ENCODE peak calls at places on chromosomes 13 and 19, in four cellular contexts. F is lower leg skin, Z is right lobe of liver, J is esophagus muscularis mucosa. V is an unnamed sample.

GRCh38 chr19:58003153-58003828 is 671 bp upstream of the ZNF606 start:
- DNase-seq in F (no peak), Z (no peak), J (no peak), V (no peak)

GRCh38 chr19:43700368-43701015 is 15.4 kb upstream of the IRGC start:
- DNase-seq in F (peak; percentile 37), Z (no peak), J (peak; percentile 92), V (peak; percentile 14)

GRCh38 chr19:21474671-21475181 is 30.7 kb upstream of the ZNF429 start:
- DNase-seq in J (no peak), F (no peak), Z (peak; percentile 74), V (peak; percentile 88)

GRCh38 chr13:23715762-23716235 is 145.6 kb downstream of the TNFRSF19 start:
- DNase-seq in F (no peak), Z (no peak), J (no peak), V (peak; percentile 51)

GRCh38 chr19:30073152-30074000 is 131.3 kb downstream of the URI1 start:
- DNase-seq in F (peak; percentile 22), Z (peak; percentile 5), J (no peak), V (no peak)

GRCh38 chr13:44694842-44695241 is 118.7 kb upstream of the TSC22D1 start:
- DNase-seq in Z (no peak), J (no peak), F (no peak), V (no peak)

GRCh38 chr13:42548731-42549554 is 25.0 kb upstream of the TNFSF11 start:
- DNase-seq in J (peak; percentile 75), Z (no peak), F (peak; percentile 32), V (no peak)

GRCh38 chr13:100378533-100378932 is 210.1 kb downstream of the GGACT start:
- DNase-seq in F (no peak), Z (no peak), J (no peak), V (no peak)

GRCh38 chr13:100363874-100364273 is 224.7 kb downstream of the GGACT start:
- DNase-seq in Z (no peak), F (no peak), J (no peak), V (no peak)

GRCh38 chr13:76522083-76522755 is 364.0 kb downstream of the KCTD12 start:
- DNase-seq in J (no peak), F (no peak), Z (no peak), V (no peak)

GRCh38 chr13:98293103-98293502 is 116.0 kb upstream of the RNF113B start:
- DNase-seq in F (no peak), Z (no peak), J (no peak), V (peak; percentile 80)

GRCh38 chr13:98476106-98476505 is 100.8 kb downstream of the STK24 start:
- DNase-seq in J (no peak), F (no peak), Z (no peak), V (peak; percentile 52)

GRCh38 chr13:23921451-23921888 is 24.2 kb upstream of the C1QTNF9B start:
- DNase-seq in F (no peak), Z (no peak), J (no peak), V (no peak)

GRCh38 chr13:37476874-37477273 is 121.7 kb downstream of the POSTN start:
- DNase-seq in J (no peak), F (no peak), Z (no peak), V (no peak)

GRCh38 chr13:114212096-114212495 is 22.6 kb upstream of the CDC16 start:
- DNase-seq in F (no peak), J (no peak), Z (no peak), V (no peak)

GRCh38 chr13:102591988-102592781 is 4.6 kb upstream of the TPP2 start:
- DNase-seq in J (peak; percentile 94), F (peak; percentile 72), Z (peak; percentile 83), V (peak; percentile 64)

GRCh38 chr13:102598061-102598460 is 1.3 kb downstream of the TPP2 start:
- DNase-seq in J (no peak), Z (no peak), F (no peak), V (no peak)

GRCh38 chr13:102597029-102598015 is 536 bp downstream of the TPP2 start:
- DNase-seq in Z (peak; percentile 62), F (peak; percentile 22), J (no peak), V (no peak)

GRCh38 chr13:102599451-102600012 is 2.7 kb downstream of the TPP2 start:
- DNase-seq in Z (no peak), J (no peak), F (no peak), V (no peak)

GRCh38 chr13:102596147-102597028 is at the start of gene TPP2:
- DNase-seq in J (peak; percentile 99), Z (peak; percentile 99), F (peak; percentile 98), V (peak; percentile 99)
- TF ChIP-seq POLR2A in J (peak; percentile 45), Z (peak; percentile 89), F (no peak), V (peak; percentile 84)

GRCh38 chr19:10747271-10747670 is 29.4 kb downstream of the DNM2 start:
- DNase-seq in F (peak; percentile 44), J (no peak), Z (no peak), V (no peak)
- TF ChIP-seq POLR2A in F (no peak), J (no peak), Z (no peak), V (no peak)

DNA sequence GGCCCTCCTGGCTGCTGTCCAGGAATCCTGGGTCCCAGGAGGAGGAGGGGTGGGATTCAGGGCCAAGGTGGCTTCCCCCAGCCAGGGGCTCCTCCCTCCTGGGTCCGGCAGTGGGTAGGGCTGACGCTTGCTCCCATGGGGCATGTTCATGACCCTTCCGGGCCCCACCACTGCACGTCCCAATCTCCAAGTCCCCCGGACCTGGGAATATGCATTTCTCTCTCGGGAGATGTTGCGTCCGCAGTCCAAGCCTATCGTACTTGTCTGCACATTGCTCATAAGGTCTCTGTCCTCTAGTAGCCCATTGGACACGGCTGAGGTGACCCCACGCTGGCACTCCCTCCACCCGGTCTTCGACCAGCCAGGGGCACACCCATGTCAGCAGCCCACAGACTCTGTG is 192.3 kb downstream of the TEX29 start:
- DNase-seq in F (no peak), Z (peak; percentile 40), J (no peak), V (no peak)
- TF ChIP-seq POLR2A in F (no peak), Z (no peak), J (no peak), V (no peak)

DNA sequence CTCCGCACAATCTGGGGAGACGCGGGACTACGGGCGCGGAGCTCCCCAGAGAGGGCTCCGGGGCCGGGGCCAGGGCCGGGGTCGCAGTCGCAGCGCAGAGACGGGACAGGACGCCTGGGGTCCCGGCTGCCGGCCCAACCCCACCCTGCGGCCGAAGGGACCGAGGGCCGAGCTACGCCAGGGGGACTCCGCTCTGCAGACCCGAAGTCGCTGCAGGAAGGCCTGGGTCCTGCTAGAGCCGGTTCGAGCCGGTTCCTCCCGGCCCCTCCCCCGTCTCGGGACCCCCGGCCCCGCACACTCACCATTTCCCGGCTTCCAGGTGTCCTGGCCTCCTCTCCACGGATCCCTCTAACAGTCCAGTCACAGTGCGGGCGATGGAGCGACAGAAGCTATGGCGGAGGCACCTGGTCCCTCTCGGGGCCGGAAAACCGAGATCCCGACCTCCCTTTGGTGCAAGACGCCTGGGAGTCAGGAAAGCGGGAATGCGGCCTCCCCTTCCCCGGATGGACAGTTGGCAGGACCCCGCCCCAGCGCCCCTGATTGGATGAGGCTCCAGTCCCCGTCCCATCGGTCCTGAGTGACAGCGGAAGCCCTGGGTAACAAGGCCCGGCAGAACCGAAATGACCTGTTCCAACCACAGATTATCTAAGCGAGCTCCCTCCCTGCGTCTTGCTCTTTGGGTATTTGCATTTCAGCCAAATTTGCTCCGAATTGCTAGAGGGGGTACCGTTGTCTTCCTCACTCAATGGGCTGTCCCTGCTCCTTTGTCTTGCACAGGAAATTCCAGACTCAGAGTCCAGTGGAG is at the start of gene ZNF625:
- DNase-seq in J (peak; percentile 97), Z (peak; percentile 90), F (peak; percentile 85), V (peak; percentile 84)
- TF ChIP-seq POLR2A in J (no peak), Z (no peak), F (no peak), V (peak; percentile 70)

GRCh38 chr19:4053423-4054324 is 13.0 kb downstream of the ZBTB7A start:
- DNase-seq in Z (peak; percentile 55), J (no peak), F (no peak), V (no peak)
- TF ChIP-seq POLR2A in Z (no peak), J (no peak), F (no peak), V (no peak)

GRCh38 chr19:52943884-52944643 is 18.6 kb downstream of the ZNF816 start:
- DNase-seq in J (no peak), F (no peak), Z (no peak), V (no peak)

GRCh38 chr19:52945652-52946321 is 16.9 kb downstream of the ZNF816 start:
- DNase-seq in J (no peak), Z (no peak), F (no peak), V (no peak)

GRCh38 chr19:52941941-52942370 is 18.7 kb upstream of the ZNF888 start:
- DNase-seq in F (no peak), J (no peak), Z (peak; percentile 55), V (peak; percentile 38)

GRCh38 chr19:52943134-52943883 is 19.4 kb downstream of the ZNF816 start:
- DNase-seq in F (no peak), J (no peak), Z (no peak), V (no peak)

DNA sequence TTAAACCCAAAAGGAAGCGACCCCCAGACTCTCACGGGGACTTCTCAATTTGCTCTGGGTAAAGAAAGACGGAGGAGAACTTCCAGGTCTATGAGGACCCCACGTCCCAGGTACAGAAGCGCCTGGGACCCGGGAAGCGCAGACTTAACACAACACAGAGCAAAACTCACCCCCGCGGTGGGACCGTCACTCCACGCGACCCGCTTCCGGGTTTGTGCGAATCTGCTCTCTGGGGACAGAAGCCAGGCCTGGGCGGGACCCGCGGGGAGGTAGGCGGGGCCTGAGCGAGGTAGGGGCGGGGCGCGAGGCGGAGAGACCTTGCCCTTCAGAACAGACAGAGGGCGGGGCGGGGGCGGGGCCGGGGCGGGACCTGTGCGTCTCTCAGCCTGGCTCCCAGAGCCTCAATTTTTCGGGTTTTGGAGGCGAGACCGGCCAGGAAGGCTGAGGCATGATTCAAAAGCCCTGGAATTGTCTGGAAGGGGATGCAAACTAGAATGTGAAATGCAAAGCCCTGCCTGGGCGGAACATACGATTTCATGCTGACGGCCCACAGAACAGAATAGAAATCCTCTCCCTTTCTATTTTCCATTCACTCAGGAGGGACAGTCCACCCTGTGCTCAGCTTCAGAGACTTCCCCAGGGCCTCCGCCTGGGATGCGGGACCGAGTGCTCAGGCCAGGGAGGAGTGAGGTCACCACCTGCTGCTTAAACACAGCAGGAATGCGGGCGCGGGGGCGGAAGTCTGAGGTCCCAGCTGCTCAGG is 19.3 kb upstream of the ZNF888 start:
- DNase-seq in F (peak; percentile 94), J (peak; percentile 99), Z (peak; percentile 89), V (peak; percentile 96)
- TF ChIP-seq POLR2A in F (no peak), J (peak; percentile 50), Z (peak; percentile 71), V (peak; percentile 76)

GRCh38 chr13:67228909-67229308 is 1.2 kb downstream of the PCDH9 start:
- DNase-seq in Z (no peak), J (no peak), F (no peak), V (no peak)

GRCh38 chr13:67230774-67231480 is 791 bp upstream of the PCDH9 start:
- DNase-seq in J (no peak), Z (peak; percentile 69), F (peak; percentile 20), V (peak; percentile 49)

GRCh38 chr13:67231481-67231940 is 1.4 kb upstream of the PCDH9 start:
- DNase-seq in F (no peak), Z (no peak), J (no peak), V (no peak)

GRCh38 chr13:67229438-67230242 is 496 bp downstream of the PCDH9 start:
- DNase-seq in F (no peak), Z (no peak), J (no peak), V (no peak)

DNA sequence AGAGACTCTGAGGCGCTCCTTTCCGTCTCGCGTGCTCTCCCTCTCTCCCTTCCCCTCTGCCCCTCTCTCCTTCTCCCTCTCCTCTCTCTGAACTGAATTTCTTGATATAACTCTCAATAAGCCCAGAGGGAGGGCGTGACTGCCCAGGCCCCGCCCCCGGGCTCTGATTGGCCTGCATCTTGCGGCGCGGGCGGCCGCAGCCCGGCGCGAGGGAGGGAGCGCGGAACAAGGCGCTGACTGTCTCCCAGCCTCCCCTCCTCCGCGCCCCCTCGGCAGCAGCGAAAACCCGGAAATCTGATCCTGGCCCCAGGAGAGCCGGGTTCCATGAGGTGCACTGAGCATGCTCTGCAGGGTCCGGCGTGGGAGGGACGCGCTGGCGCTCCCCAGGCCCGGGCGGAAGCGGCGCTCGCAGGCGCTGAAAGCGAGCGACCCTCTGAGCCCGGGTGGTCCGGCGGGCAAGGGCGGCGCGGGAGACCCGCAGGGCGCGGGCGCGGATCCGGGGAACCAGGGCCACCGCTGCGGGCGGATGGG is at the start of gene PCDH9:
- DNase-seq in Z (peak; percentile 93), F (peak; percentile 90), J (peak; percentile 98), V (peak; percentile 94)
- TF ChIP-seq POLR2A in Z (peak; percentile 90), F (no peak), J (peak; percentile 71), V (peak; percentile 91)